ENCODE peak calls at places on chromosomes 7 and 10, in four cellular contexts. O is frontal cortex; L is stimulated activated CD4-positive, alpha-beta T cell treated with anti-CD3 and anti-CD28 coated beads, Interleukin-4, amount 100 ng/mL, for 48 hours; M is tibial nerve. G is an unnamed sample.

GRCh38 chr7:131745645-131746248 is 189.3 kb upstream of the PODXL start:
- DNase-seq in M (no peak), L (no peak), O (no peak), G (peak; percentile 56)

GRCh38 chr7:31432831-31433340 is 81.0 kb upstream of the ITPRID1 start:
- DNase-seq in L (no peak), M (no peak), O (no peak), G (no peak)

GRCh38 chr7:99557940-99558305 is 519 bp upstream of the ZNF655 start:
- DNase-seq in M (no peak), L (no peak), O (no peak), G (peak; percentile 15)

GRCh38 chr10:97714401-97715258 is 1.1 kb downstream of the MARVELD1 start:
- DNase-seq in M (peak; percentile 66), L (peak; percentile 14), O (no peak), G (no peak)

GRCh38 chr10:70579234-70580002 is 23.1 kb downstream of the PRF1 start:
- DNase-seq in M (no peak), O (no peak), L (no peak), G (peak; percentile 18)

GRCh38 chr10:71082930-71083329 is 129.4 kb upstream of the UNC5B start:
- DNase-seq in O (no peak), M (no peak), L (no peak), G (no peak)

GRCh38 chr10:126387931-126388911 is at the start of gene ADAM12:
- DNase-seq in L (no peak), M (peak; percentile 21), O (peak; percentile 56), G (peak; percentile 9)

GRCh38 chr7:155769701-155770100 is 42.6 kb downstream of the SHH start:
- DNase-seq in O (no peak), M (peak; percentile 24), L (no peak), G (no peak)

GRCh38 chr10:43049081-43049551 is 27.8 kb upstream of the RET start:
- DNase-seq in M (no peak), L (no peak), O (no peak), G (no peak)

GRCh38 chr10:32060372-32060771 is 4.1 kb upstream of the KIF5B start:
- DNase-seq in M (no peak), O (no peak), L (no peak), G (no peak)

GRCh38 chr7:154438571-154438970 is 386.4 kb downstream of the DPP6 start:
- DNase-seq in O (no peak), L (no peak), M (no peak), G (no peak)

GRCh38 chr10:88996927-88997326 is 6.3 kb downstream of the FAS start:
- DNase-seq in O (no peak), L (no peak), M (no peak), G (no peak)

G was measured in T47D.